ENCODE peak calls at places on chromosomes 5 and 9, in five cellular contexts. I, F, P, J and L are unnamed samples.
A peak's percentile ranks its signal among the peaks of the same experiment; 100 is the strongest.

GRCh38 chr5:78103226-78103722 is 191.2 kb downstream of the AP3B1 start:
- DNase-seq in I (no peak), J (no peak), P (no peak), F (no peak), L (no peak)

GRCh38 chr9:33714989-33715388 is 80.4 kb upstream of the PRSS3 start:
- DNase-seq in I (no peak), J (no peak), P (no peak), F (no peak), L (no peak)

GRCh38 chr5:26024774-26025173 is 1013.6 kb downstream of the CDH9 start:
- DNase-seq in P (no peak), F (no peak), J (no peak), I (no peak), L (no peak)

GRCh38 chr9:117425562-117425961 is 10.7 kb upstream of the ASTN2 start:
- DNase-seq in I (no peak), P (no peak), F (no peak), J (no peak), L (no peak)

GRCh38 chr5:134511796-134512660 is 13.4 kb upstream of the JADE2 start:
- DNase-seq in F (no peak), I (no peak), J (peak; percentile 73), P (peak; percentile 72), L (peak; percentile 85)

GRCh38 chr5:149737355-149737754 is 7.2 kb downstream of the PPARGC1B start:
- DNase-seq in I (no peak), J (no peak), F (no peak), P (no peak), L (no peak)

GRCh38 chr5:177083351-177083750 is 3.4 kb upstream of the FGFR4 start:
- DNase-seq in F (no peak), I (no peak), J (no peak), P (no peak), L (no peak)

GRCh38 chr5:147391781-147392180 is 118.1 kb downstream of the DPYSL3 start:
- DNase-seq in P (no peak), F (no peak), J (peak; percentile 88), I (no peak), L (peak; percentile 81)

GRCh38 chr9:124593080-124594058 is 86.2 kb upstream of the NR5A1 start:
- DNase-seq in F (no peak), J (no peak), I (no peak), P (no peak), L (peak; percentile 55)

GRCh38 chr5:132445930-132446329 is 44.6 kb downstream of the IRF1 start:
- DNase-seq in P (no peak), J (no peak), I (no peak), F (no peak), L (no peak)

GRCh38 chr5:72938206-72938605 is 17.6 kb upstream of the FCHO2 start:
- DNase-seq in I (no peak), J (peak; percentile 49), P (no peak), F (no peak), L (peak; percentile 16)

GRCh38 chr9:1210954-1211353 is 160.8 kb downstream of the DMRT2 start:
- DNase-seq in I (no peak), F (no peak), J (no peak), P (no peak), L (no peak)

GRCh38 chr5:172852490-172853354 is 18.7 kb downstream of the ERGIC1 start:
- DNase-seq in I (no peak), F (no peak), P (no peak), J (no peak), L (no peak)

GRCh38 chr5:178058321-178059012 is 54.9 kb upstream of the N4BP3 start:
- DNase-seq in J (no peak), P (peak; percentile 62), F (no peak), I (no peak), L (no peak)

GRCh38 chr5:13027886-13028285 is 916.6 kb downstream of the DNAH5 start:
- DNase-seq in P (no peak), F (no peak), I (no peak), J (no peak), L (no peak)